ENCODE peak calls at places on chromosomes 12 and 14, in six cellular contexts. A is keratinocyte, E is HCT116, D is PC-9, H is neuronal stem cell, J is fibroblast of lung. Y is an unnamed sample.

GRCh38 chr14:76289276-76289675 is 86.7 kb upstream of the ESRRB start:
- DNase-seq in A (no peak), E (no peak), D (no peak), H (no peak), J (no peak), Y (no peak)

GRCh38 chr14:95156153-95156764 is 1.1 kb downstream of the DICER1 start:
- DNase-seq in A (no peak), E (no peak), D (no peak), H (no peak), J (peak; percentile 27), Y (peak; percentile 24)

GRCh38 chr14:23916038-23916437 is 37.5 kb upstream of the DHRS4 start:
- DNase-seq in A (no peak), E (no peak), D (no peak), H (no peak), J (no peak), Y (no peak)

GRCh38 chr12:52551466-52551865 is 1.5 kb downstream of the KRT71 start:
- DNase-seq in A (no peak), E (no peak), D (peak; percentile 18), H (no peak), J (no peak), Y (no peak)

GRCh38 chr14:21852061-21852664 is 178.5 kb upstream of the OR4E1 start:
- DNase-seq in A (no peak), E (peak; percentile 16), D (peak; percentile 26), H (peak; percentile 50), J (peak; percentile 21), Y (peak; percentile 17)

GRCh38 chr12:22321620-22322019 is 12.9 kb downstream of the ST8SIA1 start:
- DNase-seq in A (no peak), E (no peak), D (no peak), H (no peak), J (no peak), Y (peak; percentile 27)

GRCh38 chr12:114636723-114637480 is 47.1 kb downstream of the TBX3 start:
- DNase-seq in A (peak; percentile 41), E (no peak), D (no peak), H (no peak), J (peak; percentile 36), Y (peak; percentile 56)

GRCh38 chr14:63432228-63432627 is 110.9 kb downstream of the PPP2R5E start:
- DNase-seq in A (no peak), E (no peak), D (no peak), H (no peak), J (no peak), Y (no peak)

GRCh38 chr14:22319526-22320352 is 269.3 kb downstream of the DAD1 start:
- DNase-seq in A (no peak), E (peak; percentile 53), D (peak; percentile 40), H (no peak), J (peak; percentile 63), Y (peak; percentile 39)

GRCh38 chr12:68888243-68888642 is 44.7 kb downstream of the CPM start:
- DNase-seq in A (no peak), E (no peak), D (no peak), H (no peak), J (no peak), Y (no peak)

GRCh38 chr14:65255029-65255545 is 152.8 kb upstream of the MAX start:
- DNase-seq in A (no peak), E (peak; percentile 61), D (peak; percentile 70), H (no peak), J (peak; percentile 66), Y (peak; percentile 97)

GRCh38 chr14:75310295-75311059 is 31.8 kb downstream of the FOS start:
- DNase-seq in A (no peak), E (no peak), D (peak; percentile 84), H (peak; percentile 70), J (peak; percentile 95), Y (peak; percentile 46)

GRCh38 chr12:57211791-57212700 is 4.5 kb upstream of the NXPH4 start:
- DNase-seq in A (no peak), E (no peak), D (no peak), H (no peak), J (no peak), Y (no peak)

GRCh38 chr14:32136027-32136825 is 59.1 kb downstream of the ARHGAP5 start:
- DNase-seq in A (no peak), E (no peak), D (no peak), H (no peak), J (no peak), Y (no peak)

GRCh38 chr12:29427964-29428363 is 47.0 kb upstream of the ERGIC2 start:
- DNase-seq in A (no peak), E (peak; percentile 36), D (no peak), H (no peak), J (no peak), Y (no peak)

GRCh38 chr12:47408171-47408871 is 297.5 kb downstream of the RPAP3 start:
- DNase-seq in A (no peak), E (peak; percentile 19), D (peak; percentile 49), H (no peak), J (no peak), Y (peak; percentile 69)

GRCh38 chr12:29610473-29611174 is 113.1 kb upstream of the OVCH1 start:
- DNase-seq in A (no peak), E (no peak), D (no peak), H (no peak), J (peak; percentile 20), Y (no peak)

GRCh38 chr12:55729592-55730446 is 1.0 kb upstream of the CD63 start:
- DNase-seq in A (peak; percentile 76), E (peak; percentile 68), D (peak; percentile 70), H (peak; percentile 82), J (peak; percentile 57), Y (peak; percentile 93)

GRCh38 chr14:65206448-65207096 is 104.3 kb upstream of the MAX start:
- DNase-seq in A (no peak), E (no peak), D (no peak), H (no peak), J (peak; percentile 54), Y (peak; percentile 80)

GRCh38 chr12:74685385-74685784 is 147.8 kb downstream of the ATXN7L3B start:
- DNase-seq in A (no peak), E (no peak), D (no peak), H (no peak), J (no peak), Y (no peak)

GRCh38 chr14:50813544-50813863 is 17.5 kb downstream of the NIN start:
- DNase-seq in A (no peak), E (no peak), D (no peak), H (no peak), J (no peak), Y (no peak)

GRCh38 chr14:69081271-69081670 is 71.6 kb downstream of the DCAF5 start:
- DNase-seq in A (no peak), E (no peak), D (no peak), H (no peak), J (no peak), Y (no peak)

GRCh38 chr12:119659289-119659897 is 8.5 kb upstream of the PRKAB1 start:
- DNase-seq in A (no peak), E (no peak), D (peak; percentile 17), H (peak; percentile 35), J (peak; percentile 34), Y (peak; percentile 10)

GRCh38 chr14:64835431-64835830 is 44.3 kb downstream of the SPTB start:
- DNase-seq in A (no peak), E (no peak), D (no peak), H (no peak), J (no peak), Y (no peak)

DNA sequence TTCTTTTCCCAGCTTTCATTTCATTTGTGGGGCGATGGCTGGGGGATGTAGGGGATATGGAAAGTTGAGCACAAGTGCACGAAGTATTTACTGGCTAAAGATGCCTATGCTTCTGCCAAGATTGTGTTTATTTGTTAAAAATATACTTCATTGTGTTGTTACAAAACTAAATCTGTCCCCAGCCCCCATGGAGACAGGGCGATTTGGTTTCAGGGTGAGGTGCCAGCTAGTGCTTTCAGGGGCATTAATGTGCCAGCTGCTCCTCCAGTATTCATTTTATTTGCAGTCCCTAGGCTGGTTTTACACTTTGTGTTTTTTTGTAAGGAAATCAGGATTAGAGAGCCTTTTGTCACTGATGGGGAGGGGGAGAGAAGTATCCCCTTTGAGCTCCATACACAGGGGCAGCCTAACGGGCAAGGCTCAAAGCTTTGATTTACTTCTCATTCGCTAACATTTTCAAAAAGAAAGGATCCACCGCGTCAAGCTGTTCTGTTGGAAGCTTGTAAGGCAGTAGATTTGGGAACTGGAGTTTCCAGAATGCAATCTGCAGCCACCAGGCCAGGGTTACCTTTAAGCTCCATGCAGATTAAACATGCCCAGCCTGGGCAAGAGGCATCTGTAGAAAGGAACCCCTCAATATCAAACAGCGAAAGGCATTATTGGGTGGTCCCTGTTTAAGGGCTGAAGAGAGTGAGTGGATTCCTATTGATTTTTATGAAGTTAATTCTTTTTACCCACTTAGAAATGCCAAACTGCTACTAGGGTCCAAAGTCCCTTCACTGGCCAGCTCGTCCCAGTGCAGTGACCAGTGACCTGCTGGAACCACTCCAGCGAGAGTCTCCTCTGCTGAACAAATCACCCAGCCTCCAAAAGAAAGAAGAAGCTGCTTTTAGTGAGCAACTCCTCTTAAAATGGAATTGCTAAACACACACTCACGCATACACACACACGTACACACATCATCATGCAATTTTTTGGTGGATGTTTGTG is 198.5 kb upstream of the PLEKHG7 start:
- DNase-seq in A (no peak), E (no peak), D (no peak), H (no peak), J (no peak), Y (no peak)
- H3K4me2 ChIP-seq in A (no peak overlapping the region), E (no peak overlapping the region), D (no peak overlapping the region), H (no peak overlapping the region), J (peak overlapping the region; percentile 86), Y (no peak overlapping the region)

DNA sequence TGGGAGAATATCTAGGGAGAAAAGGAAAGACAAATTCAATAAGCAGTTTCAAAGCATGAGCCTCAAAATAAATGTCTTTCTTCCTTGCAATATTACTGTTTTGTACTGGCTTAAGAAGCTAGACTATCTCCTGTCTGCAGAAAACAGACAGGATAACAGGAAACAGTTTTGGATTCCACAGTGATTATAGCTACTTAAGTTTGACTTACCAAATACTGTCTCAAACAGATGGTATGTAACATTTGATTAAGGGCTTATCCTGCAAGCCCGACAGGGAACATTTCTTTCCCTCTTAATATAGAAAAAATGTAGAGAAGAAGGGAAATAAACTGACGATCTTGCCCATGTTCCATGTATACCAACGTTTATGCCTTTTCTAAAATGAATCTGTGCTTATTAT is 179.9 kb upstream of the EEA1 start:
- DNase-seq in A (no peak), E (no peak), D (no peak), H (no peak), J (no peak), Y (no peak)
- H2AFZ ChIP-seq in A (no peak overlapping the region), E (no peak overlapping the region), D (no peak overlapping the region), H (no peak overlapping the region), J (no peak overlapping the region), Y (no peak overlapping the region)

GRCh38 chr12:6369916-6370575 is 5.3 kb downstream of the SCNN1A start:
- DNase-seq in A (no peak), E (no peak), D (no peak), H (no peak), J (peak; percentile 54), Y (no peak)
- H3K27ac ChIP-seq in A (peak overlapping the region; percentile 95), E (peak overlapping the region; percentile 100), D (peak overlapping the region; percentile 89), H (no peak overlapping the region), J (no peak overlapping the region), Y (peak overlapping the region; percentile 9)

GRCh38 chr14:58752280-58752679 is 114.5 kb downstream of the DACT1 start:
- DNase-seq in A (no peak), E (no peak), D (no peak), H (no peak), J (peak; percentile 41), Y (no peak)

GRCh38 chr14:58752782-58753181 is 115.0 kb downstream of the DACT1 start:
- DNase-seq in A (no peak), E (no peak), D (no peak), H (no peak), J (peak; percentile 35), Y (peak; percentile 53)

GRCh38 chr14:58750321-58751269 is 112.8 kb downstream of the DACT1 start:
- DNase-seq in A (no peak), E (no peak), D (no peak), H (no peak), J (no peak), Y (no peak)

GRCh38 chr14:58749066-58749669 is 111.4 kb downstream of the DACT1 start:
- DNase-seq in A (no peak), E (peak; percentile 76), D (no peak), H (no peak), J (peak; percentile 95), Y (peak; percentile 67)

GRCh38 chr14:58751788-58752187 is 114.0 kb downstream of the DACT1 start:
- DNase-seq in A (no peak), E (no peak), D (no peak), H (no peak), J (no peak), Y (no peak)
- H3K4me2 ChIP-seq in A (no peak overlapping the region), E (no peak overlapping the region), D (no peak overlapping the region), H (no peak overlapping the region), J (no peak overlapping the region), Y (no peak overlapping the region)

Y was measured in mammary epithelial cell.